ENCODE peak calls at places on chromosomes 3 and 15, in ten cellular contexts. One of them, this sample, is unnamed.

GRCh38 chr3:127822836-127823589 is 698 bp upstream of the MGLL start:
- DNase-seq in mesendoderm: no peak
- DNase-seq in AG09309: no peak
- DNase-seq in CD4-positive, alpha-beta T cell: no peak
- DNase-seq in OCI-LY7: no peak
- DNase-seq in DMS153: no peak
- DNase-seq in Peyer's patch: no peak
- DNase-seq in activated CD4-positive, alpha-beta T cell treated with anti-CD3 and anti-CD28 coated beads for 4 hours: no peak
- DNase-seq in globus pallidus: no peak
- DNase-seq in GM19239: no peak
- DNase-seq in this sample: peak; percentile 51

GRCh38 chr15:31434418-31435255 is 108.0 kb downstream of the KLF13 start:
- DNase-seq in DMS153: no peak
- DNase-seq in mesendoderm: no peak
- DNase-seq in AG09309: peak; percentile 84
- DNase-seq in globus pallidus: no peak
- DNase-seq in activated CD4-positive, alpha-beta T cell treated with anti-CD3 and anti-CD28 coated beads for 4 hours: peak; percentile 87
- DNase-seq in CD4-positive, alpha-beta T cell: peak; percentile 81
- DNase-seq in GM19239: no peak
- DNase-seq in Peyer's patch: peak; percentile 91
- DNase-seq in OCI-LY7: peak; percentile 71
- DNase-seq in this sample: peak; percentile 35

GRCh38 chr3:37970802-37971201 is 19.8 kb upstream of the VILL start:
- DNase-seq in globus pallidus: no peak
- DNase-seq in Peyer's patch: no peak
- DNase-seq in mesendoderm: no peak
- DNase-seq in CD4-positive, alpha-beta T cell: no peak
- DNase-seq in DMS153: no peak
- DNase-seq in activated CD4-positive, alpha-beta T cell treated with anti-CD3 and anti-CD28 coated beads for 4 hours: no peak
- DNase-seq in OCI-LY7: no peak
- DNase-seq in AG09309: no peak
- DNase-seq in GM19239: no peak
- DNase-seq in this sample: no peak

GRCh38 chr3:58323795-58324674 is 8.7 kb upstream of the PXK start:
- DNase-seq in Peyer's patch: no peak
- DNase-seq in globus pallidus: no peak
- DNase-seq in OCI-LY7: no peak
- DNase-seq in DMS153: no peak
- DNase-seq in CD4-positive, alpha-beta T cell: no peak
- DNase-seq in activated CD4-positive, alpha-beta T cell treated with anti-CD3 and anti-CD28 coated beads for 4 hours: no peak
- DNase-seq in mesendoderm: no peak
- DNase-seq in AG09309: no peak
- DNase-seq in GM19239: no peak
- DNase-seq in this sample: no peak

GRCh38 chr15:44662478-44663409 is 718 bp downstream of the SPG11 start:
- DNase-seq in CD4-positive, alpha-beta T cell: peak; percentile 88
- DNase-seq in Peyer's patch: peak; percentile 88
- DNase-seq in mesendoderm: no peak
- DNase-seq in GM19239: no peak
- DNase-seq in globus pallidus: no peak
- DNase-seq in activated CD4-positive, alpha-beta T cell treated with anti-CD3 and anti-CD28 coated beads for 4 hours: peak; percentile 86
- DNase-seq in DMS153: peak; percentile 2
- DNase-seq in OCI-LY7: peak; percentile 92
- DNase-seq in AG09309: no peak
- DNase-seq in this sample: peak; percentile 43

GRCh38 chr3:172106989-172107388 is 67.6 kb downstream of the FNDC3B start:
- DNase-seq in Peyer's patch: peak; percentile 75
- DNase-seq in DMS153: no peak
- DNase-seq in activated CD4-positive, alpha-beta T cell treated with anti-CD3 and anti-CD28 coated beads for 4 hours: peak; percentile 60
- DNase-seq in OCI-LY7: peak; percentile 92
- DNase-seq in GM19239: no peak
- DNase-seq in CD4-positive, alpha-beta T cell: peak; percentile 47
- DNase-seq in mesendoderm: no peak
- DNase-seq in AG09309: no peak
- DNase-seq in globus pallidus: peak; percentile 48
- DNase-seq in this sample: peak; percentile 67

GRCh38 chr15:84715442-84716035 is 400 bp downstream of the SEC11A start:
- DNase-seq in mesendoderm: peak; percentile 60
- DNase-seq in activated CD4-positive, alpha-beta T cell treated with anti-CD3 and anti-CD28 coated beads for 4 hours: peak; percentile 45
- DNase-seq in AG09309: no peak
- DNase-seq in OCI-LY7: peak; percentile 41
- DNase-seq in DMS153: no peak
- DNase-seq in GM19239: no peak
- DNase-seq in globus pallidus: no peak
- DNase-seq in CD4-positive, alpha-beta T cell: peak; percentile 7
- DNase-seq in Peyer's patch: peak; percentile 38
- DNase-seq in this sample: peak; percentile 32

GRCh38 chr3:141114816-141115458 is 63.8 kb downstream of the SPSB4 start:
- DNase-seq in AG09309: no peak
- DNase-seq in activated CD4-positive, alpha-beta T cell treated with anti-CD3 and anti-CD28 coated beads for 4 hours: no peak
- DNase-seq in Peyer's patch: no peak
- DNase-seq in OCI-LY7: peak; percentile 3
- DNase-seq in GM19239: no peak
- DNase-seq in mesendoderm: peak; percentile 62
- DNase-seq in CD4-positive, alpha-beta T cell: no peak
- DNase-seq in DMS153: no peak
- DNase-seq in globus pallidus: no peak
- DNase-seq in this sample: no peak

GRCh38 chr3:165895919-165896318 is 58.7 kb upstream of the BCHE start:
- DNase-seq in OCI-LY7: peak; percentile 45
- DNase-seq in mesendoderm: peak; percentile 74
- DNase-seq in activated CD4-positive, alpha-beta T cell treated with anti-CD3 and anti-CD28 coated beads for 4 hours: no peak
- DNase-seq in AG09309: no peak
- DNase-seq in globus pallidus: no peak
- DNase-seq in Peyer's patch: no peak
- DNase-seq in GM19239: no peak
- DNase-seq in CD4-positive, alpha-beta T cell: no peak
- DNase-seq in DMS153: no peak
- DNase-seq in this sample: no peak

GRCh38 chr15:74251187-74251811 is 15.2 kb downstream of the CCDC33 start:
- DNase-seq in mesendoderm: no peak
- DNase-seq in AG09309: no peak
- DNase-seq in Peyer's patch: no peak
- DNase-seq in globus pallidus: peak; percentile 87
- DNase-seq in CD4-positive, alpha-beta T cell: no peak
- DNase-seq in DMS153: no peak
- DNase-seq in OCI-LY7: no peak
- DNase-seq in activated CD4-positive, alpha-beta T cell treated with anti-CD3 and anti-CD28 coated beads for 4 hours: no peak
- DNase-seq in GM19239: no peak
- DNase-seq in this sample: peak; percentile 84

GRCh38 chr3:43012189-43012588 is 33.1 kb downstream of the GASK1A start:
- DNase-seq in AG09309: no peak
- DNase-seq in DMS153: no peak
- DNase-seq in globus pallidus: no peak
- DNase-seq in GM19239: no peak
- DNase-seq in mesendoderm: no peak
- DNase-seq in OCI-LY7: no peak
- DNase-seq in Peyer's patch: no peak
- DNase-seq in activated CD4-positive, alpha-beta T cell treated with anti-CD3 and anti-CD28 coated beads for 4 hours: no peak
- DNase-seq in CD4-positive, alpha-beta T cell: no peak
- DNase-seq in this sample: no peak

GRCh38 chr3:147655236-147655635 is 246.1 kb downstream of the ZIC1 start:
- DNase-seq in Peyer's patch: no peak
- DNase-seq in CD4-positive, alpha-beta T cell: no peak
- DNase-seq in DMS153: no peak
- DNase-seq in GM19239: no peak
- DNase-seq in activated CD4-positive, alpha-beta T cell treated with anti-CD3 and anti-CD28 coated beads for 4 hours: no peak
- DNase-seq in AG09309: no peak
- DNase-seq in mesendoderm: no peak
- DNase-seq in globus pallidus: no peak
- DNase-seq in OCI-LY7: no peak
- DNase-seq in this sample: no peak

GRCh38 chr3:13209334-13209733 is 136.1 kb upstream of the IQSEC1 start:
- DNase-seq in globus pallidus: no peak
- DNase-seq in AG09309: no peak
- DNase-seq in mesendoderm: no peak
- DNase-seq in activated CD4-positive, alpha-beta T cell treated with anti-CD3 and anti-CD28 coated beads for 4 hours: no peak
- DNase-seq in OCI-LY7: no peak
- DNase-seq in DMS153: no peak
- DNase-seq in Peyer's patch: no peak
- DNase-seq in GM19239: no peak
- DNase-seq in CD4-positive, alpha-beta T cell: no peak
- DNase-seq in this sample: no peak

GRCh38 chr3:101845405-101845804 is 3.9 kb upstream of the NFKBIZ start:
- DNase-seq in DMS153: no peak
- DNase-seq in OCI-LY7: no peak
- DNase-seq in globus pallidus: no peak
- DNase-seq in AG09309: no peak
- DNase-seq in mesendoderm: no peak
- DNase-seq in Peyer's patch: no peak
- DNase-seq in GM19239: no peak
- DNase-seq in CD4-positive, alpha-beta T cell: no peak
- DNase-seq in activated CD4-positive, alpha-beta T cell treated with anti-CD3 and anti-CD28 coated beads for 4 hours: no peak
- DNase-seq in this sample: no peak

GRCh38 chr15:59247364-59247763 is 40.7 kb downstream of the LDHAL6B start:
- DNase-seq in AG09309: peak; percentile 40
- DNase-seq in activated CD4-positive, alpha-beta T cell treated with anti-CD3 and anti-CD28 coated beads for 4 hours: peak; percentile 29
- DNase-seq in DMS153: peak; percentile 38
- DNase-seq in OCI-LY7: peak; percentile 88
- DNase-seq in globus pallidus: peak; percentile 72
- DNase-seq in GM19239: no peak
- DNase-seq in CD4-positive, alpha-beta T cell: peak; percentile 38
- DNase-seq in mesendoderm: peak; percentile 83
- DNase-seq in Peyer's patch: peak; percentile 70
- DNase-seq in this sample: peak; percentile 82

GRCh38 chr15:50675524-50676144 is 11.0 kb downstream of the TRPM7 start:
- DNase-seq in OCI-LY7: peak; percentile 25
- DNase-seq in globus pallidus: no peak
- DNase-seq in mesendoderm: no peak
- DNase-seq in GM19239: no peak
- DNase-seq in CD4-positive, alpha-beta T cell: no peak
- DNase-seq in DMS153: no peak
- DNase-seq in AG09309: no peak
- DNase-seq in activated CD4-positive, alpha-beta T cell treated with anti-CD3 and anti-CD28 coated beads for 4 hours: no peak
- DNase-seq in Peyer's patch: no peak
- DNase-seq in this sample: no peak